ENCODE peak calls at places on chromosome 15, in six cellular contexts. L is tibial artery, K is AG04449, U is progenitor cell of endocrine pancreas, E is left ventricle myocardium inferior, Z is cardiac fibroblast. Q is an unnamed sample.

GRCh38 chr15:25059698-25060471 is 105.1 kb downstream of the SNRPN start:
- DNase-seq in L (no peak), K (no peak), Z (no peak), E (no peak), U (peak), Q (peak)

GRCh38 chr15:90642464-90643300 is 74.5 kb upstream of the BLM start:
- DNase-seq in K (no peak), U (no peak), Z (no peak), E (no peak), L (no peak), Q (no peak)

GRCh38 chr15:41714291-41714690 is 54.1 kb downstream of the MGA start:
- DNase-seq in U (no peak), L (no peak), Z (no peak), E (no peak), K (no peak), Q (no peak)

GRCh38 chr15:66545249-66545648 is 20.5 kb downstream of the LCTL start:
- DNase-seq in Z (no peak), K (no peak), L (no peak), U (no peak), E (no peak), Q (no peak)

GRCh38 chr15:90460142-90460824 is 69.4 kb upstream of the CRTC3 start:
- DNase-seq in L (no peak), U (no peak), E (no peak), Z (no peak), K (no peak), Q (no peak)

GRCh38 chr15:34993877-34994276 is 5.8 kb upstream of the ZNF770 start:
- DNase-seq in E (no peak), Z (no peak), U (no peak), L (no peak), K (no peak), Q (no peak)

GRCh38 chr15:85504739-85505676 is 124.6 kb downstream of the AKAP13 start:
- DNase-seq in L (peak), K (no peak), U (no peak), E (no peak), Z (peak), Q (no peak)

GRCh38 chr15:49900836-49901235 is 218.2 kb downstream of the ATP8B4 start:
- DNase-seq in K (no peak), Z (no peak), E (no peak), U (no peak), L (no peak), Q (no peak)

GRCh38 chr15:39880718-39881387 is 39.2 kb downstream of the GPR176 start:
- DNase-seq in Z (peak), L (no peak), K (no peak), U (no peak), E (no peak), Q (no peak)

GRCh38 chr15:83398591-83398990 is 48.5 kb upstream of the SH3GL3 start:
- DNase-seq in Z (peak), E (no peak), L (no peak), K (peak), U (no peak), Q (peak)

GRCh38 chr15:64622410-64623260 is 152.8 kb downstream of the RBPMS2 start:
- DNase-seq in Z (no peak), L (no peak), E (no peak), U (no peak), K (no peak), Q (no peak)

GRCh38 chr15:57640935-57641682 is 49.4 kb downstream of the MYZAP start:
- DNase-seq in Z (peak), K (no peak), L (no peak), U (no peak), E (no peak), Q (no peak)

GRCh38 chr15:88031461-88031860 is 225.1 kb downstream of the NTRK3 start:
- DNase-seq in U (no peak), E (no peak), K (no peak), Z (no peak), L (no peak), Q (no peak)

GRCh38 chr15:88331291-88331690 is 74.8 kb upstream of the NTRK3 start:
- DNase-seq in K (no peak), L (no peak), E (no peak), Z (peak), U (peak), Q (no peak)

GRCh38 chr15:30922469-30923311 is 19.0 kb downstream of the FAN1 start:
- DNase-seq in K (peak), L (no peak), Z (peak), U (no peak), E (no peak), Q (no peak)

GRCh38 chr15:55907797-55908196 is 85.6 kb downstream of the NEDD4 start:
- DNase-seq in U (no peak), E (no peak), Z (peak), K (peak), L (no peak), Q (no peak)

GRCh38 chr15:63497642-63498100 is 6.7 kb upstream of the USP3 start:
- DNase-seq in K (no peak), E (peak), Z (no peak), U (no peak), L (no peak), Q (no peak)

GRCh38 chr15:53549697-53550315 is 209.7 kb downstream of the WDR72 start:
- DNase-seq in Z (no peak), L (no peak), U (no peak), E (no peak), K (no peak), Q (no peak)

GRCh38 chr15:40242671-40243070 is 3.8 kb downstream of the PAK6 start:
- DNase-seq in K (no peak), E (no peak), U (no peak), Z (no peak), L (no peak), Q (peak)

GRCh38 chr15:86877171-86877631 is 797.5 kb downstream of the AGBL1 start:
- DNase-seq in E (no peak), L (no peak), U (no peak), K (no peak), Z (no peak), Q (no peak)

GRCh38 chr15:54502416-54503075 is 524.3 kb downstream of the UNC13C start:
- DNase-seq in K (no peak), Z (no peak), E (no peak), U (no peak), L (no peak), Q (no peak)

GRCh38 chr15:66072616-66073361 is 180.8 kb downstream of the MEGF11 start:
- DNase-seq in Z (no peak), E (no peak), U (no peak), K (no peak), L (no peak), Q (no peak)

GRCh38 chr15:81161851-81162250 is 27.8 kb downstream of the CFAP161 start:
- DNase-seq in K (no peak), Z (no peak), U (no peak), E (no peak), L (no peak), Q (no peak)

GRCh38 chr15:94894056-94894455 is 662.7 kb downstream of the MCTP2 start:
- DNase-seq in K (no peak), L (no peak), U (no peak), E (no peak), Z (no peak), Q (no peak)

GRCh38 chr15:40706121-40706520 is 11.1 kb downstream of the RAD51 start:
- DNase-seq in U (no peak), L (no peak), Z (no peak), K (no peak), E (no peak), Q (no peak)

GRCh38 chr15:43828061-43828657 is 1.4 kb downstream of the WDR76 start:
- DNase-seq in L (no peak), K (no peak), U (no peak), Z (peak), E (no peak), Q (peak)

GRCh38 chr15:34341922-34342736 is 807 bp downstream of the NOP10 start:
- DNase-seq in K (no peak), E (no peak), U (no peak), Z (peak), L (no peak), Q (peak)

GRCh38 chr15:81940467-81941451 is 105.1 kb downstream of the MEX3B start:
- DNase-seq in L (no peak), Z (peak), U (no peak), K (peak), E (no peak), Q (no peak)

GRCh38 chr15:20340331-20340811 is 201.2 kb downstream of the GOLGA6L6 start:
- DNase-seq in E (peak), Z (no peak), K (no peak), U (peak), L (peak), Q (peak)

GRCh38 chr15:57387644-57388076 is 11.4 kb downstream of the CGNL1 start:
- DNase-seq in K (no peak), L (no peak), Z (no peak), U (no peak), E (no peak), Q (no peak)

GRCh38 chr15:100918690-100919480 is at the start of gene LRRK1:
- DNase-seq in Z (peak), U (no peak), L (no peak), E (peak), K (no peak), Q (no peak)

GRCh38 chr15:78365931-78366330 is 25.8 kb downstream of the CRABP1 start:
- DNase-seq in L (no peak), E (peak), Z (no peak), K (no peak), U (no peak), Q (no peak)

GRCh38 chr15:34610388-34610787 is 26.9 kb upstream of the GOLGA8B start:
- DNase-seq in K (no peak), Z (peak), E (no peak), L (no peak), U (no peak), Q (no peak)

GRCh38 chr15:58467121-58467721 is 35.4 kb downstream of the LIPC start:
- DNase-seq in Z (no peak), E (no peak), K (no peak), L (no peak), U (no peak), Q (no peak)

GRCh38 chr15:78599189-78599588 is 21.6 kb downstream of the CHRNA3 start:
- DNase-seq in E (no peak), Z (no peak), U (no peak), L (no peak), K (no peak), Q (no peak)

GRCh38 chr15:81914734-81915234 is 131.0 kb downstream of the MEX3B start:
- DNase-seq in Z (no peak), U (no peak), E (peak), L (no peak), K (no peak), Q (no peak)

GRCh38 chr15:38054488-38054887 is 120.0 kb downstream of the TMCO5A start:
- DNase-seq in K (no peak), Z (peak), U (no peak), E (no peak), L (no peak), Q (no peak)

GRCh38 chr15:45116482-45117326 is 2.6 kb downstream of the DUOXA2 start:
- DNase-seq in L (no peak), K (no peak), E (no peak), Z (no peak), U (no peak), Q (no peak)

DNA sequence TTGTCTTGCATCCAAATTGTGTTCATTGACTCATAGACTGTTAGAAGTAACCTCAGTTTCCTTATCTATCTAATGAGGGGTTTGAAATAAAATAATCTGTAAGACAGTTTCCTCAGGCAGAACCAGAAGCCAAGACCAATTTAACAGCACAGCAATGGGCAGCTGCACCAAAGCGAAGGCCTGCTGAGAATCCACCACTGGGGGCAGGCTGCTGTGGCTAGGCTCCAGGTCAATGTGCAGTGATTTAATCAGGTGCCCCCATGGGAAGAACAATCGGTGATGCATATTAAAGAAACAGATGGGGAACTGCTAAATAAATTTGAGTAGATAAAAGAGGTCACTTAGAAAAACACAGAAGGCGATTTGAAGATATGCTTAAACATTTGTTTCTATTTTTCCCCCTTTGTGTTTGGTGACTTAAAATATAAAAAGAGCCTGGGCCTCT is 28.0 kb upstream of the TMOD3 start:
- DNase-seq in L (no peak), E (peak), U (no peak), K (no peak), Z (peak), Q (no peak)
- TF ChIP-seq CTCF in L (no peak), E (peak), U (peak), K (peak), Z (peak), Q (peak)

GRCh38 chr15:29815705-29816042 is 6.6 kb downstream of the TJP1 start:
- DNase-seq in L (no peak), K (no peak), Z (no peak), U (no peak), E (no peak), Q (no peak)

GRCh38 chr15:29813009-29813408 is 9.3 kb downstream of the TJP1 start:
- DNase-seq in U (no peak), K (no peak), Z (no peak), E (no peak), L (no peak), Q (no peak)

GRCh38 chr15:29818141-29818540 is 4.1 kb downstream of the TJP1 start:
- DNase-seq in L (no peak), K (no peak), U (no peak), E (no peak), Z (peak), Q (no peak)

GRCh38 chr15:29812384-29812694 is 9.9 kb downstream of the TJP1 start:
- DNase-seq in U (no peak), E (no peak), Z (peak), L (no peak), K (no peak), Q (no peak)

GRCh38 chr15:29815000-29815704 is 7.1 kb downstream of the TJP1 start:
- DNase-seq in Z (peak), K (no peak), L (no peak), E (no peak), U (no peak), Q (no peak)
- TF ChIP-seq CTCF in Z (no peak), K (no peak), L (no peak), E (no peak), U (no peak), Q (no peak)

DNA sequence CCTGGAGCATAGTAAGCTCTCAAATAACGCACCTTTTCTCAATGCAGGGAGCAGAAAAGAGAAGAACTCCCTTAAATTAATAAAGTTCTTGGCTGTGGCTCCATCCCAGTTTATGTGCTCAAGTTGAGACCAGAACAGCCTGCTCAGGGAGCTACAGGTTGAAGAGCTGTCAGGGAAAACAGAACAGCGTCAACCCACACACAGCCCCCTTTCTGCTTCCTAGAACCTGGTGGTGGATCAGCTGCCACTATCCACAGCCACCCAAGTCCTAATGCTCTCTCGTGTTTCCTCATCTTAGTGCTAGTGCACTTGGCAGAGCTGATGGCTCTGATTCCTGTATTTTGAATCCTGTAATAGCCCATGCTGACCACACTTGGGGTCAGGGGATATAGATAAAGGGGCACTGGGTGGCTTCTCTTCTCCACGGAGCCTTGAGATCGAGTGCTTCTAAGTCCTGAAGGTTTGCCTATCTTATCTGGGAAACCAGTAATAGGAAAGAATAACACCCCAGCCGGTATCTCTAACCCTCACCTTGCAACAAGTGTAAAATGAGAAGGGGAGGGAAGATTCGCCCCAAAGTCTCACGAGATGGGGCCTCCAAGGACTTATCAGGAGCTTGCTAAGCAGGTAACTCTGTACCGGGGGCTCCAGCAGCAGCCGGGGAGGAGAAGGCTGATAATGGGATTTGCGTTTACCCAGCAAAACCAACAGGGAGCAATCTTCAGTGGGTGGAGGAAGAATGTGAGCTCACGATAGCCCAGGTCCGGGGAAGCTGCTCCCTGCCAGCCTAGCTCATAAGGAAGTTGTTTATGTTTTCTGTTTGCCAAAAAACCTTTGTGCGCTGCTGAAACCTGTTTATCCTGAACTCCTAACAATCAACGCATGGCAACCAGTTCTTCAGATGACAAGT is 136.2 kb upstream of the ICE2 start:
- DNase-seq in L (no peak), U (no peak), K (no peak), E (no peak), Z (no peak), Q (no peak)
- TF ChIP-seq CTCF in L (no peak), U (no peak), K (no peak), E (no peak), Z (no peak), Q (no peak)

DNA sequence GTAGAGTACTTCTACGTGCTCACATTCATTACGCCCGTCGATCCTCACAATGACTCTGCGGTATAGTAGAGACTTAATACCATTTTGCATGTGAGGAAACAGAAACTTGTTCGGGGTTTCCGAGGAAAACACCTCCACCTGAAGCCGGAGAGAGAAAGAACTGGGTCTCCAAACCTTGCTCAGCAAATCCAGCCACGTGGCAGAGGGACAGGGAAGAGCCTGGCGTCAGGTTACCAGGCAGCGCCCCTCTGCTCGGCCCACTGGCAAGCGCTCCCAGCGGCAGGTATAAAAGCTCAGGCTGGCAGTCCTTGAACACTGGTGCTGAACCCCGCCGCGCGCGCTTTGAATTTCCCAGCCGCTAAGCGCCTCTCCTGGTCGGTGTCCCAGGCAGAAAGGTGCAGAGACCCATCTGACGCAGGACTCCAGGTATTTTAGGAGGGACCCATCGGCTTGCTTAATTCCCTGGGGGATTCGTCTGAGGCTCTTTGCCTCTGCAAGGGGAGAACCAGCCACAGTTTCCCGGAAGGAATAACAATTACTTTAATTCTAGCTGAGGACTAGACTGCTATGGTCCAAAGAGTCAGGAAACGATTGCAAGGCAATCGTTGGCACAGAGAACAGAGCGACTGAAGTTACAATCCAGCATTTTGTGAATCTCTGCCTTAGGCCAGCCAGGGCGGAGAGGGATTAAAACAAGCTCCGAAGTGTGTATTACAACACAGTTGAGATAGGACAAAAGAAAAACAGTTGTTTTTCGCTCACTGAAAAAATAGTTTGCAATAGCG is at the start of gene C2CD4A:
- DNase-seq in K (no peak), L (peak), Z (peak), U (peak), E (peak), Q (peak)
- TF ChIP-seq CTCF in K (peak), L (no peak), Z (peak), U (peak), E (peak), Q (peak)

GRCh38 chr15:99092554-99093172 is 12.2 kb upstream of the SYNM start:
- DNase-seq in K (no peak), Z (no peak), L (no peak), U (no peak), E (no peak), Q (no peak)
- TF ChIP-seq CTCF in K (no peak), Z (no peak), L (no peak), U (no peak), E (no peak), Q (no peak)

GRCh38 chr15:72198410-72199270 is 1.1 kb upstream of the GRAMD2A start:
- DNase-seq in U (no peak), L (no peak), Z (no peak), E (no peak), K (no peak), Q (no peak)
- TF ChIP-seq CTCF in U (no peak), L (no peak), Z (no peak), E (no peak), K (no peak), Q (no peak)

GRCh38 chr15:68650901-68651709 is 72.3 kb downstream of the CORO2B start:
- DNase-seq in L (no peak), U (peak), K (no peak), Z (no peak), E (no peak), Q (no peak)
- TF ChIP-seq CTCF in L (peak), U (peak), K (peak), Z (peak), E (peak), Q (peak)

DNA sequence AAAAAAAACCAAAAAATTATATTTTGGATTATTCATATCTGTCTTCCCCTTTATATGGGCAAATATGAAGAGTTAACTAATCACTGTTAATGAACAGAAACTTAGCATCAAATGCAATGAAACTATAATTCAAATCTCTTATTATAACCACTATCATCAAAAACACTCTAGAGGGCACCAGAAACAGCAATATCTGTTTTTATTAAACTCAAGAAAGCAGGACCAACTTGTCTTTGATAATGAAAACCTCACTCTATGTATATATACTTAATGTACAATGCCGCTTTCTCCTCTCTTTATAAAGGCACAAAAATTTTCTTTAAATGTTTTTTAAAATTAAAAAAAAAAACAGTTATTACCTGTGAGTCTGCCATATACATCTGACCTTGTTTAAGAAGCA is 92.7 kb downstream of the UACA start:
- DNase-seq in L (no peak), K (no peak), U (no peak), Z (peak), E (no peak), Q (no peak)
- TF ChIP-seq CTCF in L (no peak), K (no peak), U (peak), Z (no peak), E (peak), Q (peak)

GRCh38 chr15:76647612-76648011 is 257.5 kb downstream of the SCAPER start:
- DNase-seq in L (no peak), U (no peak), Z (no peak), E (no peak), K (no peak), Q (no peak)

GRCh38 chr15:76642671-76643070 is 262.5 kb downstream of the SCAPER start:
- DNase-seq in E (no peak), L (no peak), K (no peak), Z (peak), U (no peak), Q (no peak)
- TF ChIP-seq CTCF in E (peak), L (no peak), K (no peak), Z (peak), U (peak), Q (no peak)

GRCh38 chr15:62165029-62165792 is at the start of gene C2CD4B:
- DNase-seq in L (peak), Z (peak), U (peak), E (peak), K (no peak), Q (no peak)
- TF ChIP-seq CTCF in L (no peak), Z (no peak), U (no peak), E (no peak), K (no peak), Q (no peak)